ENCODE peak calls at places on chromosomes 11 and 22, in eight cellular contexts. One of them, this sample, is unnamed.

GRCh38 chr22:44180706-44181032 is at the start of gene PARVG:
- DNase-seq in GM10248: peak
- DNase-seq in psoas muscle: no peak
- DNase-seq in Calu3: peak
- DNase-seq in right lobe of liver: no peak
- DNase-seq in neural progenitor cell: no peak
- DNase-seq in cardiac fibroblast: no peak
- DNase-seq in B cell: peak
- DNase-seq in this sample: no peak

GRCh38 chr11:92295175-92296137 is 70.8 kb downstream of the FAT3 start:
- DNase-seq in GM10248: no peak
- DNase-seq in psoas muscle: no peak
- DNase-seq in Calu3: peak
- DNase-seq in right lobe of liver: no peak
- DNase-seq in neural progenitor cell: no peak
- DNase-seq in cardiac fibroblast: peak
- DNase-seq in B cell: no peak
- DNase-seq in this sample: no peak

GRCh38 chr11:96256213-96256580 is 86.8 kb downstream of the MAML2 start:
- DNase-seq in GM10248: no peak
- DNase-seq in psoas muscle: no peak
- DNase-seq in Calu3: no peak
- DNase-seq in right lobe of liver: no peak
- DNase-seq in neural progenitor cell: no peak
- DNase-seq in cardiac fibroblast: no peak
- DNase-seq in B cell: peak
- DNase-seq in this sample: no peak

GRCh38 chr11:12216542-12217422 is 106.4 kb downstream of the MICAL2 start:
- DNase-seq in GM10248: no peak
- DNase-seq in psoas muscle: no peak
- DNase-seq in Calu3: peak
- DNase-seq in right lobe of liver: no peak
- DNase-seq in neural progenitor cell: no peak
- DNase-seq in cardiac fibroblast: no peak
- DNase-seq in B cell: no peak
- DNase-seq in this sample: no peak

GRCh38 chr11:88979641-88980040 is 86.1 kb downstream of the GRM5 start:
- DNase-seq in GM10248: no peak
- DNase-seq in psoas muscle: no peak
- DNase-seq in Calu3: no peak
- DNase-seq in right lobe of liver: no peak
- DNase-seq in neural progenitor cell: no peak
- DNase-seq in cardiac fibroblast: peak
- DNase-seq in B cell: no peak
- DNase-seq in this sample: no peak

GRCh38 chr22:37752189-37753061 is 55.3 kb upstream of the GCAT start:
- DNase-seq in GM10248: no peak
- DNase-seq in psoas muscle: peak
- DNase-seq in Calu3: peak
- DNase-seq in right lobe of liver: peak
- DNase-seq in neural progenitor cell: peak
- DNase-seq in cardiac fibroblast: peak
- DNase-seq in B cell: no peak
- DNase-seq in this sample: no peak

GRCh38 chr11:119591836-119592310 is 137.1 kb downstream of the NECTIN1 start:
- DNase-seq in GM10248: no peak
- DNase-seq in psoas muscle: no peak
- DNase-seq in Calu3: no peak
- DNase-seq in right lobe of liver: no peak
- DNase-seq in neural progenitor cell: no peak
- DNase-seq in cardiac fibroblast: no peak
- DNase-seq in B cell: no peak
- DNase-seq in this sample: no peak

GRCh38 chr11:8338138-8338537 is 74.5 kb upstream of the LMO1 start:
- DNase-seq in GM10248: peak
- DNase-seq in psoas muscle: peak
- DNase-seq in Calu3: peak
- DNase-seq in right lobe of liver: peak
- DNase-seq in neural progenitor cell: peak
- DNase-seq in cardiac fibroblast: peak
- DNase-seq in B cell: peak
- DNase-seq in this sample: no peak

GRCh38 chr11:117022526-117022925 is 75.7 kb downstream of the SIK3 start:
- DNase-seq in GM10248: no peak
- DNase-seq in psoas muscle: no peak
- DNase-seq in Calu3: no peak
- DNase-seq in right lobe of liver: no peak
- DNase-seq in neural progenitor cell: no peak
- DNase-seq in cardiac fibroblast: no peak
- DNase-seq in B cell: no peak
- DNase-seq in this sample: no peak

GRCh38 chr11:19326499-19326898 is 85.8 kb upstream of the E2F8 start:
- DNase-seq in GM10248: no peak
- DNase-seq in psoas muscle: no peak
- DNase-seq in Calu3: no peak
- DNase-seq in right lobe of liver: no peak
- DNase-seq in neural progenitor cell: no peak
- DNase-seq in cardiac fibroblast: peak
- DNase-seq in B cell: no peak
- DNase-seq in this sample: no peak

GRCh38 chr11:102932678-102933077 is 22.9 kb downstream of the MMP13 start:
- DNase-seq in GM10248: no peak
- DNase-seq in psoas muscle: no peak
- DNase-seq in Calu3: no peak
- DNase-seq in right lobe of liver: no peak
- DNase-seq in neural progenitor cell: no peak
- DNase-seq in cardiac fibroblast: no peak
- DNase-seq in B cell: no peak
- DNase-seq in this sample: no peak

GRCh38 chr11:27388869-27389268 is 25.9 kb upstream of the CCDC34 start:
- DNase-seq in GM10248: no peak
- DNase-seq in psoas muscle: no peak
- DNase-seq in Calu3: no peak
- DNase-seq in right lobe of liver: no peak
- DNase-seq in neural progenitor cell: no peak
- DNase-seq in cardiac fibroblast: no peak
- DNase-seq in B cell: no peak
- DNase-seq in this sample: no peak

GRCh38 chr11:133985981-133986380 is 29.2 kb upstream of the IGSF9B start:
- DNase-seq in GM10248: no peak
- DNase-seq in psoas muscle: no peak
- DNase-seq in Calu3: no peak
- DNase-seq in right lobe of liver: no peak
- DNase-seq in neural progenitor cell: no peak
- DNase-seq in cardiac fibroblast: no peak
- DNase-seq in B cell: no peak
- DNase-seq in this sample: no peak

GRCh38 chr11:75474878-75475766 is 42.1 kb upstream of the KLHL35 start:
- DNase-seq in GM10248: peak
- DNase-seq in psoas muscle: peak
- DNase-seq in Calu3: no peak
- DNase-seq in right lobe of liver: no peak
- DNase-seq in neural progenitor cell: peak
- DNase-seq in cardiac fibroblast: peak
- DNase-seq in B cell: no peak
- DNase-seq in this sample: no peak

GRCh38 chr11:69342588-69343330 is 48.8 kb downstream of the MYEOV start:
- DNase-seq in GM10248: peak
- DNase-seq in psoas muscle: no peak
- DNase-seq in Calu3: no peak
- DNase-seq in right lobe of liver: peak
- DNase-seq in neural progenitor cell: no peak
- DNase-seq in cardiac fibroblast: no peak
- DNase-seq in B cell: no peak
- DNase-seq in this sample: peak

DNA sequence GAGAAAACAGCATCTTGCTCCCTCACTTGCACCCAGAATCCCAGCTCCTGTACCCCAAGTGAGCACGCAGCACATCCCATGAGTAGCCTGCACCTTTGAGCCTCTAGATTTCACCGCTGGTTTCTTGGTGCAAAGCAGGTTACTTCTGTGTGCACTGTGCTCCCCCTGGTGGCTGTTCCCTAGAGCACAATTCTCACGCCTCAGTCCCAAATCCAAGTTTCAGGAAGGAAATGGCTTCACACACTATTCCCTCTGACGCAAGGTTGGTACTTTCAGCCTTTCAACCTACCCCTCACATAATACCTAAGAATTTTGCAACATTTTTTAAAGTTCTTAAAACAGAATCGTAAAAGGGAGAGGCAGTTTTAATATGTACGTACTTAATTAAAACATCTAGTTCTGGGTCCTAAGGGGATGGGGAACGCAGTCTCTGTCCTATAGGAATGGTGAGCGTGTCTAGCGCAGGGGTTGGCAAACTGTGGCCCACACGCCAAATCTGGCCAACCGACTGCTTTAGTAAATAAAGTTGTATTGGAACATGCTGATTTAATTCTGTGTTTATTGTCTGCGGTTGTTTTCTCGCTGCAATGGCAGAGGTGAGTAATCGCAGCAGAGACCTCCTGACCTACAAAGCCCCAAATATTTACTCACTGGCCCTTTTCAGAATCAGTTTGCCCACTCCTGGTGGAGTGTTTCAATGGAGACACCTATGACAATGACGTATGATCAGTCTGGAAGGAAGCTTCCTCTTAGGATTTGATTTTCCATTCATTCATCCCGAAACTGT is 27.5 kb downstream of the DHCR7 start:
- DNase-seq in GM10248: peak
- DNase-seq in psoas muscle: no peak
- DNase-seq in Calu3: peak
- DNase-seq in right lobe of liver: peak
- DNase-seq in neural progenitor cell: peak
- DNase-seq in cardiac fibroblast: peak
- DNase-seq in B cell: peak
- DNase-seq in this sample: no peak
- TF ChIP-seq CTCF in GM10248: peak
- TF ChIP-seq CTCF in psoas muscle: peak
- TF ChIP-seq CTCF in Calu3: peak
- TF ChIP-seq CTCF in right lobe of liver: peak
- TF ChIP-seq CTCF in neural progenitor cell: peak
- TF ChIP-seq CTCF in cardiac fibroblast: peak
- TF ChIP-seq CTCF in B cell: peak
- TF ChIP-seq CTCF in this sample: peak

GRCh38 chr11:6474423-6474792 is 667 bp upstream of the TRIM3 start:
- DNase-seq in GM10248: no peak
- DNase-seq in psoas muscle: no peak
- DNase-seq in Calu3: no peak
- DNase-seq in right lobe of liver: no peak
- DNase-seq in neural progenitor cell: no peak
- DNase-seq in cardiac fibroblast: no peak
- DNase-seq in B cell: no peak
- DNase-seq in this sample: no peak
- TF ChIP-seq CTCF in GM10248: no peak
- TF ChIP-seq CTCF in psoas muscle: no peak
- TF ChIP-seq CTCF in Calu3: no peak
- TF ChIP-seq CTCF in right lobe of liver: no peak
- TF ChIP-seq CTCF in neural progenitor cell: no peak
- TF ChIP-seq CTCF in cardiac fibroblast: no peak
- TF ChIP-seq CTCF in B cell: no peak
- TF ChIP-seq CTCF in this sample: peak

DNA sequence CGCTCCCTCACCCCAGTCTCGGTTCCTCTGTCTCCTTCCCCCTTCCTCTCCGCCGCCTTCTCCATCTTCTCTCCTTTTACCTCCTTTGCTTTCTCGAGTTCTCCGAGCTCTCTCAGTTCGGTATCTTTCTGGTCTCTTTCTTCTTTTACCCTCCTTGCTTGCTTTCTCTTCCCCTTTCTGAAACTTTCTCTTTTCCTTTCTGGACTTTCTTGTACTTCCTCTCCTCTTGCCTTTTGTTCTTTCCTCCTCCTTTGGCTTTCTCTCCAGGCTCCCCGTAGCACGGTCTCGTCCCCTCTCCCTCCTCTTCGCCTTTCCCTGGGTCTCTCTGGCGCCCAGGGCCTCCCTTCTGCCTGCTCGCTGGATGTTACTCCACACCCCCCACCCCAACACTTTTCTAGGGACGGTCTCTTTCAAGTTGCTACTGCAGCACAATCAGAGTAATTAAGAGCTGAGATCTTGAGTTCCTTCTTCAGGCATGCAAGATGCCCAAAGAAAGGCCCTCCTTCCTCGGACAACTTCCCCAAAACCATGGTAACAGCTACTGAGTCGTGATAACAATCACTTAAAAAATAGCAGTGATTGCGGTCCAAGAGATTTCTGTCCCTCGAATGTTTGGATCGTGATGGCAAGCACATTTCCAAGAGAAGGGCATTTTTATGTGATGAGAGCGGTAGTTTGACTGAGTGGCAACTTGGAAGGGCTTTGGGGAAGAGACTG is 487 bp upstream of the TENM4 start:
- DNase-seq in GM10248: no peak
- DNase-seq in psoas muscle: no peak
- DNase-seq in Calu3: no peak
- DNase-seq in right lobe of liver: no peak
- DNase-seq in neural progenitor cell: peak
- DNase-seq in cardiac fibroblast: peak
- DNase-seq in B cell: peak
- DNase-seq in this sample: no peak
- TF ChIP-seq CTCF in GM10248: no peak
- TF ChIP-seq CTCF in psoas muscle: no peak
- TF ChIP-seq CTCF in Calu3: no peak
- TF ChIP-seq CTCF in right lobe of liver: no peak
- TF ChIP-seq CTCF in neural progenitor cell: no peak
- TF ChIP-seq CTCF in cardiac fibroblast: no peak
- TF ChIP-seq CTCF in B cell: peak
- TF ChIP-seq CTCF in this sample: peak

DNA sequence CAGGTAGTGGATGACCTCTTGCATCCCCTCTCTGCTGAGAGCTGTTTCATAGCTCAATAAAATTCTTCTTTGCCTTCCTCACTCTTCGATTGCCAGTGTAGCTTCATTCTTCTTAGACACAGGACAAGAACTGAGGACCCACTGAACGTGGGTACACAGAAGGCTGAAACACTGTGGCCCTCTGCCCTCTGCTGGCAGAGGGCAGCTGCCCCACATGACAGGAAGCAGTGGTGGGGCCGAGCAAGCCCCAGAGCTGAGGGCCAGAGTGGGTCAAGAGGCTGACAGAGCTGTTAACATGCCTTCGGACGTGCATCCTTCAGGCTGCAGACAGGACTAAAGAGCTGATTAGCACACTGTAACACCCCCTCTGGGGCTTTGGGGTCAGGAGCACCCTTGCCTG is 15.6 kb downstream of the SMC1B start:
- DNase-seq in GM10248: no peak
- DNase-seq in psoas muscle: no peak
- DNase-seq in Calu3: no peak
- DNase-seq in right lobe of liver: no peak
- DNase-seq in neural progenitor cell: peak
- DNase-seq in cardiac fibroblast: no peak
- DNase-seq in B cell: no peak
- DNase-seq in this sample: no peak
- TF ChIP-seq CTCF in GM10248: peak
- TF ChIP-seq CTCF in psoas muscle: no peak
- TF ChIP-seq CTCF in Calu3: no peak
- TF ChIP-seq CTCF in right lobe of liver: peak
- TF ChIP-seq CTCF in neural progenitor cell: peak
- TF ChIP-seq CTCF in cardiac fibroblast: no peak
- TF ChIP-seq CTCF in B cell: no peak
- TF ChIP-seq CTCF in this sample: peak

This sample was measured in chondrocyte.